ENCODE peak calls at places on chromosomes 2 and 18, in seven cellular contexts. X is neuronal stem cell; Y is RPMI7951; A is NCI-H510A treated with DMSO at 0.1 percent for 48 hours; B is stimulated activated CD4-positive, alpha-beta T cell treated with anti-CD3 and anti-CD28 coated beads, Interleukin-15, amount 100 ng/mL, for 24 hours; P is endodermal cell; S is HFFc6. U is an unnamed sample.

GRCh38 chr2:127701651-127702394 is 526 bp downstream of the SFT2D3 start:
- DNase-seq in X (peak), Y (peak), A (peak), B (peak), P (peak), S (peak), U (peak)

GRCh38 chr2:233075141-233075965 is 15.2 kb downstream of the INPP5D start:
- DNase-seq in X (no peak), Y (no peak), A (no peak), B (no peak), P (peak), S (no peak), U (no peak)

GRCh38 chr2:13495039-13495438 is 778.3 kb downstream of the TRIB2 start:
- DNase-seq in X (no peak), Y (no peak), A (no peak), B (no peak), P (no peak), S (no peak), U (no peak)

GRCh38 chr2:26590960-26591618 is 50.1 kb downstream of the CIB4 start:
- DNase-seq in X (no peak), Y (no peak), A (peak), B (no peak), P (no peak), S (no peak), U (no peak)

GRCh38 chr2:141109633-141110032 is 1021.2 kb downstream of the LRP1B start:
- DNase-seq in X (peak), Y (no peak), A (no peak), B (no peak), P (peak), S (no peak), U (peak)

GRCh38 chr2:209918251-209918650 is 84.2 kb upstream of the RPE start:
- DNase-seq in X (no peak), Y (no peak), A (no peak), B (no peak), P (no peak), S (no peak), U (no peak)

GRCh38 chr2:73939419-73939818 is 12.7 kb downstream of the DGUOK start:
- DNase-seq in X (no peak), Y (peak), A (no peak), B (peak), P (peak), S (peak), U (peak)

GRCh38 chr2:221060335-221060734 is 511.8 kb downstream of the EPHA4 start:
- DNase-seq in X (no peak), Y (no peak), A (no peak), B (no peak), P (no peak), S (no peak), U (peak)

GRCh38 chr2:41414486-41415230 is 633.2 kb upstream of the PKDCC start:
- DNase-seq in X (peak), Y (no peak), A (peak), B (no peak), P (peak), S (no peak), U (peak)

GRCh38 chr18:63155169-63155852 is 164.3 kb downstream of the BCL2 start:
- DNase-seq in X (peak), Y (no peak), A (peak), B (peak), P (peak), S (no peak), U (no peak)

GRCh38 chr2:128396500-128396891 is 77.8 kb upstream of the HS6ST1 start:
- DNase-seq in X (no peak), Y (no peak), A (peak), B (no peak), P (peak), S (no peak), U (no peak)

GRCh38 chr2:213066445-213066746 is 85.0 kb downstream of the IKZF2 start:
- DNase-seq in X (no peak), Y (no peak), A (no peak), B (no peak), P (no peak), S (no peak), U (no peak)

GRCh38 chr2:20704886-20705285 is 37.9 kb downstream of the GDF7 start:
- DNase-seq in X (no peak), Y (no peak), A (no peak), B (no peak), P (no peak), S (peak), U (no peak)

GRCh38 chr18:59141294-59142068 is 1.8 kb downstream of the SEC11C start:
- DNase-seq in X (no peak), Y (no peak), A (peak), B (no peak), P (no peak), S (no peak), U (no peak)

GRCh38 chr2:172464340-172465129 is 37.1 kb downstream of the ITGA6 start:
- DNase-seq in X (no peak), Y (no peak), A (no peak), B (no peak), P (no peak), S (no peak), U (no peak)

GRCh38 chr2:18722101-18722500 is 132.7 kb upstream of the NT5C1B start:
- DNase-seq in X (no peak), Y (no peak), A (no peak), B (no peak), P (no peak), S (peak), U (no peak)

GRCh38 chr2:129734343-129735034 is 245.0 kb upstream of the RAB6C start:
- DNase-seq in X (no peak), Y (no peak), A (no peak), B (no peak), P (peak), S (no peak), U (no peak)

GRCh38 chr2:38436227-38436664 is 59.2 kb upstream of the ATL2 start:
- DNase-seq in X (no peak), Y (no peak), A (no peak), B (no peak), P (no peak), S (no peak), U (no peak)

GRCh38 chr2:31711737-31712136 is 131.0 kb upstream of the SRD5A2 start:
- DNase-seq in X (no peak), Y (no peak), A (no peak), B (no peak), P (no peak), S (no peak), U (no peak)

GRCh38 chr18:11859903-11860407 is 8.7 kb downstream of the CHMP1B start:
- DNase-seq in X (no peak), Y (peak), A (no peak), B (peak), P (peak), S (peak), U (peak)

GRCh38 chr2:164328310-164328709 is 293.0 kb downstream of the GRB14 start:
- DNase-seq in X (no peak), Y (no peak), A (no peak), B (no peak), P (no peak), S (no peak), U (no peak)

GRCh38 chr2:240360645-240361475 is 74.6 kb upstream of the GPC1 start:
- DNase-seq in X (no peak), Y (no peak), A (no peak), B (no peak), P (no peak), S (no peak), U (no peak)

GRCh38 chr2:147636238-147636887 is 208.5 kb upstream of the ACVR2A start:
- DNase-seq in X (no peak), Y (peak), A (no peak), B (no peak), P (no peak), S (no peak), U (peak)

GRCh38 chr2:48888096-48888495 is 132.6 kb upstream of the LHCGR start:
- DNase-seq in X (no peak), Y (no peak), A (no peak), B (no peak), P (no peak), S (no peak), U (no peak)

GRCh38 chr18:11795916-11796315 is 55.3 kb upstream of the CHMP1B start:
- DNase-seq in X (no peak), Y (no peak), A (no peak), B (no peak), P (no peak), S (no peak), U (no peak)

GRCh38 chr18:39909706-39910105 is 2045.3 kb upstream of the PIK3C3 start:
- DNase-seq in X (no peak), Y (no peak), A (peak), B (no peak), P (no peak), S (no peak), U (no peak)

GRCh38 chr18:1018211-1018651 is 113.6 kb downstream of the ADCYAP1 start:
- DNase-seq in X (no peak), Y (peak), A (no peak), B (no peak), P (no peak), S (no peak), U (peak)

GRCh38 chr2:15992457-15993231 is 52.3 kb downstream of the MYCN start:
- DNase-seq in X (no peak), Y (no peak), A (no peak), B (no peak), P (no peak), S (no peak), U (no peak)

GRCh38 chr2:43478423-43479086 is 117.3 kb downstream of the THADA start:
- DNase-seq in X (no peak), Y (no peak), A (no peak), B (no peak), P (no peak), S (peak), U (peak)

GRCh38 chr2:11347403-11347965 is 3.0 kb upstream of the ROCK2 start:
- DNase-seq in X (no peak), Y (no peak), A (no peak), B (no peak), P (no peak), S (no peak), U (no peak)

GRCh38 chr2:240567137-240567871 is 980 bp upstream of the RNPEPL1 start:
- DNase-seq in X (no peak), Y (no peak), A (no peak), B (peak), P (peak), S (no peak), U (no peak)

GRCh38 chr2:235463893-235464292 is 29.9 kb upstream of the AGAP1 start:
- DNase-seq in X (no peak), Y (no peak), A (no peak), B (no peak), P (no peak), S (no peak), U (no peak)

GRCh38 chr2:55009277-55010055 is 40.8 kb downstream of the RTN4 start:
- DNase-seq in X (no peak), Y (no peak), A (no peak), B (no peak), P (no peak), S (no peak), U (peak)

GRCh38 chr2:59959944-59960343 is 593.5 kb downstream of the BCL11A start:
- DNase-seq in X (no peak), Y (no peak), A (no peak), B (no peak), P (peak), S (no peak), U (no peak)

GRCh38 chr2:152534460-152535131 is 182.7 kb downstream of the PRPF40A start:
- DNase-seq in X (no peak), Y (no peak), A (no peak), B (no peak), P (no peak), S (no peak), U (no peak)

GRCh38 chr2:33477473-33478468 is 1.3 kb downstream of the RASGRP3 start:
- DNase-seq in X (no peak), Y (peak), A (no peak), B (peak), P (no peak), S (no peak), U (no peak)

GRCh38 chr2:85164145-85164559 is 31.0 kb downstream of the TCF7L1 start:
- DNase-seq in X (peak), Y (no peak), A (no peak), B (no peak), P (no peak), S (no peak), U (no peak)

GRCh38 chr18:61949946-61950345 is 57.1 kb upstream of the RNF152 start:
- DNase-seq in X (no peak), Y (peak), A (no peak), B (no peak), P (no peak), S (peak), U (peak)

GRCh38 chr18:59096098-59096779 is 43.4 kb upstream of the SEC11C start:
- DNase-seq in X (peak), Y (no peak), A (peak), B (no peak), P (peak), S (no peak), U (no peak)

GRCh38 chr2:161357097-161357496 is 48.9 kb downstream of the PSMD14 start:
- DNase-seq in X (no peak), Y (no peak), A (no peak), B (no peak), P (no peak), S (no peak), U (no peak)

U was measured in adipocyte.